ENCODE peak calls at places on chromosomes 1 and 21, in six cellular contexts. H, Z, G, W, X and P are unnamed samples.

GRCh38 chr1:77143529-77144121 is 75.6 kb downstream of the PIGK start:
- DNase-seq in H (no peak), Z (no peak), G (peak; percentile 20), W (no peak), X (no peak), P (no peak)

GRCh38 chr1:225878282-225878681 is 3.9 kb downstream of the TMEM63A start:
- DNase-seq in H (no peak), Z (no peak), G (no peak), W (no peak), X (no peak), P (no peak)

GRCh38 chr21:17780539-17780938 is 38.6 kb downstream of the C21orf91 start:
- DNase-seq in H (no peak), Z (no peak), G (no peak), W (peak; percentile 93), X (peak; percentile 64), P (no peak)

GRCh38 chr1:46333300-46334029 is 7.1 kb upstream of the NSUN4 start:
- DNase-seq in H (no peak), Z (no peak), G (peak; percentile 48), W (peak; percentile 87), X (no peak), P (peak; percentile 48)

GRCh38 chr1:60998786-60999185 is 83.6 kb upstream of the NFIA start:
- DNase-seq in H (no peak), Z (no peak), G (no peak), W (no peak), X (no peak), P (no peak)

GRCh38 chr1:161185282-161185682 is 8.0 kb upstream of the B4GALT3 start:
- DNase-seq in H (peak; percentile 89), Z (peak; percentile 78), G (peak; percentile 83), W (peak; percentile 97), X (peak; percentile 70), P (peak; percentile 85)

GRCh38 chr21:36635991-36636390 is 62.9 kb upstream of the SIM2 start:
- DNase-seq in H (no peak), Z (no peak), G (no peak), W (no peak), X (no peak), P (no peak)

GRCh38 chr1:43978264-43978550 is 803 bp upstream of the B4GALT2 start:
- DNase-seq in H (no peak), Z (no peak), G (no peak), W (no peak), X (no peak), P (no peak)

GRCh38 chr1:152517237-152517811 is 3.0 kb downstream of the CRCT1 start:
- DNase-seq in H (no peak), Z (no peak), G (no peak), W (no peak), X (no peak), P (no peak)

GRCh38 chr21:34365794-34366193 is 2.0 kb downstream of the KCNE2 start:
- DNase-seq in H (no peak), Z (no peak), G (no peak), W (no peak), X (no peak), P (peak; percentile 3)

GRCh38 chr1:15950302-15950701 is 25.6 kb downstream of the ZBTB17 start:
- DNase-seq in H (no peak), Z (no peak), G (no peak), W (peak; percentile 23), X (peak; percentile 29), P (no peak)

GRCh38 chr1:217881607-217882332 is 250.6 kb downstream of the SPATA17 start:
- DNase-seq in H (no peak), Z (no peak), G (no peak), W (no peak), X (no peak), P (no peak)

GRCh38 chr1:53557830-53558784 is 98.9 kb downstream of the DMRTB1 start:
- DNase-seq in H (no peak), Z (no peak), G (no peak), W (no peak), X (no peak), P (no peak)

GRCh38 chr1:150127464-150127863 is 22.3 kb upstream of the PLEKHO1 start:
- DNase-seq in H (no peak), Z (no peak), G (no peak), W (no peak), X (no peak), P (no peak)

GRCh38 chr1:226438007-226438406 is 30.1 kb upstream of the PARP1 start:
- DNase-seq in H (no peak), Z (no peak), G (peak; percentile 50), W (no peak), X (no peak), P (no peak)

GRCh38 chr21:42187976-42188653 is 30.8 kb upstream of the ABCG1 start:
- DNase-seq in H (peak; percentile 44), Z (no peak), G (peak; percentile 62), W (peak; percentile 94), X (peak; percentile 72), P (peak; percentile 35)

GRCh38 chr1:160432371-160432786 is 32.0 kb downstream of the VANGL2 start:
- DNase-seq in H (no peak), Z (no peak), G (no peak), W (peak; percentile 93), X (no peak), P (no peak)

GRCh38 chr1:153572569-153573015 is 6.9 kb upstream of the S100A2 start:
- DNase-seq in H (peak; percentile 87), Z (peak; percentile 72), G (peak; percentile 83), W (peak; percentile 73), X (no peak), P (peak; percentile 96)

GRCh38 chr1:80050085-80050484 is 1043.6 kb upstream of the ADGRL4 start:
- DNase-seq in H (no peak), Z (no peak), G (no peak), W (no peak), X (no peak), P (no peak)

GRCh38 chr1:199685369-199685768 is 342.1 kb upstream of the NR5A2 start:
- DNase-seq in H (no peak), Z (no peak), G (peak; percentile 68), W (no peak), X (no peak), P (no peak)

GRCh38 chr1:21852282-21853129 is 40.4 kb downstream of the LDLRAD2 start:
- DNase-seq in H (no peak), Z (no peak), G (no peak), W (peak; percentile 60), X (no peak), P (no peak)

GRCh38 chr21:41956926-41957729 is 3.3 kb upstream of the C2CD2 start:
- DNase-seq in H (no peak), Z (no peak), G (peak; percentile 54), W (no peak), X (no peak), P (peak; percentile 79)

GRCh38 chr1:204128964-204129896 is 22.6 kb downstream of the ETNK2 start:
- DNase-seq in H (peak; percentile 79), Z (peak; percentile 67), G (peak; percentile 71), W (peak; percentile 62), X (peak; percentile 35), P (peak; percentile 83)

GRCh38 chr1:163250382-163250974 is 47.8 kb upstream of the RGS5 start:
- DNase-seq in H (no peak), Z (no peak), G (no peak), W (no peak), X (no peak), P (no peak)
- H3K4me3 ChIP-seq in H (no peak overlapping the region), Z (no peak overlapping the region), G (no peak overlapping the region), W (no peak overlapping the region), X (no peak overlapping the region), P (no peak overlapping the region)

GRCh38 chr1:31828926-31829690 is 13.3 kb upstream of the SPOCD1 start:
- DNase-seq in H (no peak), Z (no peak), G (no peak), W (no peak), X (no peak), P (no peak)

GRCh38 chr1:31830065-31830464 is 14.2 kb upstream of the SPOCD1 start:
- DNase-seq in H (no peak), Z (no peak), G (no peak), W (no peak), X (no peak), P (no peak)

GRCh38 chr1:31834501-31834900 is 18.7 kb upstream of the SPOCD1 start:
- DNase-seq in H (no peak), Z (no peak), G (no peak), W (peak; percentile 61), X (no peak), P (no peak)

GRCh38 chr1:31830511-31830910 is 14.7 kb upstream of the SPOCD1 start:
- DNase-seq in H (no peak), Z (no peak), G (no peak), W (no peak), X (no peak), P (no peak)

GRCh38 chr1:31831397-31832378 is 15.9 kb upstream of the SPOCD1 start:
- DNase-seq in H (no peak), Z (no peak), G (no peak), W (no peak), X (no peak), P (no peak)
- H3K4me3 ChIP-seq in H (no peak overlapping the region), Z (no peak overlapping the region), G (no peak overlapping the region), W (no peak overlapping the region), X (no peak overlapping the region), P (no peak overlapping the region)

GRCh38 chr1:118370861-118371260 is 185.8 kb upstream of the SPAG17 start:
- DNase-seq in H (no peak), Z (no peak), G (no peak), W (no peak), X (no peak), P (no peak)

GRCh38 chr1:118366296-118366695 is 181.3 kb upstream of the SPAG17 start:
- DNase-seq in H (no peak), Z (no peak), G (no peak), W (no peak), X (no peak), P (no peak)

GRCh38 chr1:118360817-118361216 is 175.8 kb upstream of the SPAG17 start:
- DNase-seq in H (no peak), Z (no peak), G (peak; percentile 41), W (no peak), X (no peak), P (no peak)

GRCh38 chr1:118363396-118363795 is 178.4 kb upstream of the SPAG17 start:
- DNase-seq in H (no peak), Z (no peak), G (no peak), W (no peak), X (no peak), P (no peak)

DNA sequence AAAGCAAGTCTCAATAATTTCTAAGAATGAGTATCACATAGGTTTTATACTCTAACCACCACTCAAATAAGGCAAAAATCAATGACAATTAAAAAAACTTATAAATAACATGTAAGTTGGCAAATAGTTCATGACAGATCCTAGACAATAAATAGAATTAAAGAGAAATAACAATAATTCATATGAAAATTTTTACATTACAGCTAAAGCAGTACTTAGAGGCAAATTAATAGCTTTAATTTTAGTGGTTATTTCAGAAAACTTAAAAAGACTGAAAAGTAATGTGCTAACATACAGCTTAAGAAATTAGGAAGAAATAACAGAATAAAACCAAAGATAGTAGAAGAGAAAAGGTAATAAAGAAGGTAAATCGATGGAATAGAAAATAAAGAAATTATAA is 179.9 kb upstream of the SPAG17 start:
- DNase-seq in H (no peak), Z (no peak), G (no peak), W (no peak), X (no peak), P (no peak)
- H3K4me3 ChIP-seq in H (no peak overlapping the region), Z (no peak overlapping the region), G (no peak overlapping the region), W (no peak overlapping the region), X (no peak overlapping the region), P (no peak overlapping the region)

DNA sequence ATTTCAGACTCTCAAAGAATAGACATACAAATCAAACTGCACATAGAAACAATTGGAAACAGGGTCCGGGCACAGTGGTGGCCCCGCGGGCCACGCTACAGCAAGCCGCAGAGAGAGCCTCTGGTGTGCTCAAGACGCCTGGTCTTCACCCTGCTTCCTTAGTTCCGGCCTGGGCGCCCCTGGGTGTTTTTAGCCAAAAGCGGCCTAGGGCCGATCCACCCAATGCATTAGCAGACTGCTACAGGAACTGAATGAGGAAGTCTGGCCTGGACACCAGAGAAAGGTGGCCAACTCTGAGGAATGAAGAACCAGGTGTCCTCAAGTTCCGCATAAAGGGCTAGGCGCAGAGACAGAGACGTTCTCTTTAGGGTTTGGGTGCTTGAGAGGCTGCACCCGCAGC is 1.7 kb downstream of the PRRX1 start:
- DNase-seq in H (peak; percentile 23), Z (no peak), G (peak; percentile 57), W (no peak), X (no peak), P (no peak)
- H3K4me3 ChIP-seq in H (peak overlapping the region; percentile 92), Z (peak overlapping the region; percentile 82), G (no peak overlapping the region), W (no peak overlapping the region), X (no peak overlapping the region), P (no peak overlapping the region)